ENCODE peak calls at places on chromosomes 1 and 21, in five cellular contexts. L is heart left ventricle, Z is ovary, S is prostate gland, F is sigmoid colon. C is an unnamed sample.

GRCh38 chr1:95067069-95067468 is 5.7 kb downstream of the ALG14 start:
- DNase-seq in L (no peak), Z (no peak), S (no peak), F (no peak), C (no peak)

GRCh38 chr1:67535474-67535873 is 105.3 kb upstream of the SERBP1 start:
- DNase-seq in L (peak), Z (peak), S (peak), F (peak), C (peak)

GRCh38 chr1:180136311-180136967 is 18.2 kb upstream of the QSOX1 start:
- DNase-seq in L (no peak), Z (no peak), S (no peak), F (no peak), C (no peak)

GRCh38 chr1:35305383-35305782 is 36.9 kb downstream of the ZMYM4 start:
- DNase-seq in L (no peak), Z (no peak), S (no peak), F (no peak), C (no peak)

GRCh38 chr1:28577052-28577678 is 14.9 kb upstream of the RAB42 start:
- DNase-seq in L (no peak), Z (no peak), S (no peak), F (no peak), C (no peak)

GRCh38 chr1:36729716-36730510 is 247.2 kb upstream of the CSF3R start:
- DNase-seq in L (no peak), Z (no peak), S (no peak), F (no peak), C (no peak)

GRCh38 chr21:43303240-43304178 is 123.4 kb downstream of the SIK1 start:
- DNase-seq in L (no peak), Z (no peak), S (peak), F (peak), C (no peak)

GRCh38 chr1:226309398-226310122 is 596 bp upstream of the LIN9 start:
- DNase-seq in L (peak), Z (peak), S (no peak), F (peak), C (no peak)

GRCh38 chr1:209485167-209485566 is 98.3 kb upstream of the CAMK1G start:
- DNase-seq in L (peak), Z (no peak), S (peak), F (no peak), C (no peak)

GRCh38 chr21:41012425-41012824 is 155.5 kb upstream of the BACE2 start:
- DNase-seq in L (no peak), Z (no peak), S (no peak), F (no peak), C (no peak)

GRCh38 chr1:117608758-117609157 is 2.9 kb downstream of the TENT5C start:
- DNase-seq in L (no peak), Z (no peak), S (no peak), F (no peak), C (no peak)

DNA sequence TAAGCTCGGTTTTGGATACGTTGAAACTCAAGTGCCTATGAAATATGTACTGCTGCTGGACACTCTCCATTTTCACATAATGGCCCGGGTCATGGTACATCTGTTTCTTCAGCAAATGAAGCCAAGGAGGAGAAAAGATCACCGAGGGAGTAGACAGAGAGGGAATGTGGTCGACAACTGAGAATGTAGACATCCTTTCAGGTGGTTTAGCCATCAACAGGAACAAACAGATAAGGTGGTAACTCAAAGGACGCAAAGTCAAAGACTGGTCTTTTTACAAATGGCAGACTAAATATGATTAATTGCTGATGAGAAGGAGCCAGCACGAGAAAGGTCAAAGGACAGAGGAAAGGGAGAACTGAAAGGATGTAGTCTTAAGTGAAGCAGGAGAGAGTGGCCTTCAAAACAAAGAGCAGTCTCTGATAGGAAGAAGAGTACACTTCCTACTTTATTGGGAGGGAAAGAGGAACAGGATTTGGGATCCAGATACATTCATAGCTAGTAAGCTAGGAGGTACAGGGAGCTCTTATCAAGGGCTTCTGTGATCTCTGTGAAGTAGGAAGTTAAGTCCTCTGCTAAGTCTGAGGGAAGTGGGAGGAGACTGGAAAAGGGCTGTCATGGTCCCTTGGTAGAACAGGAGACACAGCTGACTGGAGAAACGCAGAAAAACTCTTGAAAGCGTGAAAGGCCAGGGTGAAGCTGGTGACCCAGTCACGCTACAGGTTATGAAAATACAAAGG is 28.3 kb downstream of the NUP133 start:
- DNase-seq in L (no peak), Z (no peak), S (no peak), F (no peak), C (no peak)
- H3K27ac ChIP-seq in L (no peak), Z (no peak), S (no peak), F (no peak), C (no peak)

DNA sequence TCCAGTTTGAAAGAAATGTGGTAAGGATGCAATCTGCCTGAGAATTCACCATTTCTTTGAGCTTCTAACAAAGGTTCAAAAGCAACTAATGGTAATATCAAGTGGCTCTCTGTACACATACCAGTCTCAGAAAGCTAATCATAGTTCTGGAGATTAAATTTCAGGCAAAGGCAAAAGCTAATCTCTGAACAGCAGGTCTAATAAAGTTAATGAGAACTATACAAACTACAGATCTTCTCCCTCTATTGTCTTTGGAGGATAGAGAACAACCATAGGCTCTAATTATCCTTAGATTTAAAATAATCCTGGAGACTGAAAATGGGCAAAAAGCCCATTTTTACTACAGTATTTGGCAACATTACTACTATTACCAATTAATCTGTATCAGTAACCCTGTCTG is 5.0 kb downstream of the DIPK1A start:
- DNase-seq in L (no peak), Z (no peak), S (no peak), F (no peak), C (no peak)
- H3K4me3 ChIP-seq in L (no peak), Z (no peak), S (no peak), F (no peak), C (no peak)

GRCh38 chr1:92961131-92961895 is at the start of gene DIPK1A:
- DNase-seq in L (peak), Z (peak), S (peak), F (peak), C (peak)
- TF ChIP-seq POLR2A in L (no peak), Z (peak), S (peak), F (no peak), C (peak)

GRCh38 chr1:178571807-178572206 is 58.9 kb downstream of the TEX35 start:
- DNase-seq in L (no peak), Z (no peak), S (no peak), F (no peak), C (no peak)
- H3K27ac ChIP-seq in L (no peak), Z (no peak), S (no peak), F (no peak), C (no peak)

DNA sequence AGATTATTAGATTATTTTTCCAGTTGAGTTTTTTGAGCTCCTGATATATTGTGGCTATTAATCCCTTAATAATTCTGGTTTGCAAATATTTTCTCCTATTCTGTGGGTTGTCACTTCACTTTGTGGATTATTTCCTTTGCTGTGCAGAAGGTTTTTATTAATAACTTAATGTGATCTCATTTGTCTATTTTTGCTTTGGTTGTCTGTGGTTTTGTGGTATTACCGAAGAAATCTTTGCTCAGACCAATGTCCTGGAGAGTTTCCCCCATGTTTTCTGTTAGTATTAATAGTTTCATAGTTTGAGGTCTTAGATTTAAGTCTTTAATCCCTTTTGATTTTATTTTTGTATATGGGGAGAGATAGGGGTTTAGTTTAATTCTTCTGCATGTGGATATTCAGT is 7.1 kb upstream of the TBX19 start:
- DNase-seq in L (no peak), Z (no peak), S (no peak), F (no peak), C (no peak)
- H3K4me3 ChIP-seq in L (no peak), Z (no peak), S (no peak), F (no peak), C (no peak)

DNA sequence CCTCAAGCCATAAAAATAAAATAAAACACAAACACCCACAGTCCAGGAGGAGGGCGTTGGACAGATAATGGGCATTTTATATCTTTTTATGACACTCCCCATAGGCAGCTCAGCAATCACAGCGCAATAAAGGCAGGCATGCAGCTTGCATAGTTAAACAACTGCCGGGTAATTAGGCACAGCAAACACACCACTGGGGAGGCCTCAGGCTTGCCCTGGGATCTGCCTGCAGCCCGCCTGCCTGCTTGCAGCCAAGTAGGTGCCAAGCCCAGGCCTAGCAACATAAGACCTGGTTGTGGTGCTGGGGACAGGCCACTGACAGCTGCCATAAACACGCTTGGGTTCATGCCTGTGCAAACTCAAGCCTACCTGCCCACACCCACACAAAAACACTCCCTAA is 54.2 kb downstream of the DMAP1 start:
- DNase-seq in L (no peak), Z (no peak), S (peak), F (no peak), C (peak)
- TF ChIP-seq POLR2A in L (no peak), Z (no peak), S (no peak), F (no peak), C (no peak)

C was measured in transverse colon.